ENCODE peak calls at places on chromosomes 13 and 19, in seven cellular contexts. Q is cardiac muscle cell, O is omental fat pad, E is choroid plexus epithelial cell, U is fibroblast of villous mesenchyme, C is A549, X is GM12878. S is an unnamed sample.

GRCh38 chr13:69468624-69469023 is 639.0 kb upstream of the ATXN8OS start:
- DNase-seq in E (no peak), U (no peak), X (no peak), O (no peak), Q (no peak), C (no peak), S (no peak)

GRCh38 chr13:50241479-50241878 is 226.2 kb downstream of the KCNRG start:
- DNase-seq in O (no peak), U (no peak), C (no peak), X (no peak), Q (no peak), E (peak; percentile 85), S (no peak)

GRCh38 chr13:28532226-28533048 is 37.5 kb upstream of the FLT1 start:
- DNase-seq in E (peak; percentile 23), U (peak; percentile 40), X (no peak), C (no peak), O (no peak), Q (peak; percentile 36), S (no peak)

GRCh38 chr13:25276748-25277147 is 10.5 kb downstream of the MTMR6 start:
- DNase-seq in O (no peak), U (no peak), E (peak; percentile 14), C (no peak), X (no peak), Q (no peak), S (no peak)

GRCh38 chr13:70357031-70357430 is 248.8 kb upstream of the KLHL1 start:
- DNase-seq in X (no peak), O (no peak), E (no peak), Q (no peak), U (no peak), C (no peak), S (no peak)

GRCh38 chr19:55590621-55591020 is 8.7 kb downstream of the FIZ1 start:
- DNase-seq in Q (peak; percentile 9), E (peak; percentile 25), U (no peak), C (peak; percentile 56), O (no peak), X (no peak), S (no peak)

GRCh38 chr19:54142166-54142780 is 4.7 kb downstream of the CNOT3 start:
- DNase-seq in O (no peak), X (no peak), Q (no peak), U (no peak), C (no peak), E (no peak), S (no peak)

GRCh38 chr19:1234670-1235380 is 3.0 kb downstream of the CBARP start:
- DNase-seq in C (no peak), X (no peak), U (no peak), O (no peak), E (no peak), Q (no peak), S (no peak)

GRCh38 chr19:22144394-22144793 is 52.4 kb downstream of the ZNF676 start:
- DNase-seq in E (peak; percentile 48), Q (peak; percentile 26), O (no peak), U (peak; percentile 30), C (peak; percentile 30), X (no peak), S (no peak)

GRCh38 chr13:67515895-67516294 is 285.8 kb upstream of the PCDH9 start:
- DNase-seq in X (no peak), E (peak; percentile 82), U (peak; percentile 38), O (no peak), Q (no peak), C (no peak), S (no peak)

GRCh38 chr19:55485439-55486011 is 537 bp downstream of the NAT14 start:
- DNase-seq in O (no peak), E (no peak), X (no peak), U (no peak), Q (no peak), C (no peak), S (peak; percentile 70)

GRCh38 chr19:2478324-2478755 is 2.4 kb downstream of the GADD45B start:
- DNase-seq in C (peak; percentile 74), O (peak; percentile 55), X (no peak), Q (peak; percentile 79), U (peak; percentile 83), E (peak; percentile 77), S (peak; percentile 93)

GRCh38 chr19:5229778-5230165 is 110.8 kb downstream of the PTPRS start:
- DNase-seq in O (no peak), X (no peak), Q (no peak), E (no peak), U (no peak), C (no peak), S (no peak)

GRCh38 chr13:46575321-46575721 is 22.4 kb downstream of the LRCH1 start:
- DNase-seq in U (peak; percentile 65), Q (peak; percentile 70), E (peak; percentile 60), C (no peak), X (peak; percentile 58), O (no peak), S (no peak)

GRCh38 chr13:108278466-108278865 is 8.9 kb downstream of the TNFSF13B start:
- DNase-seq in X (no peak), C (no peak), O (no peak), U (no peak), E (no peak), Q (no peak), S (no peak)

GRCh38 chr13:108276060-108276459 is 6.5 kb downstream of the TNFSF13B start:
- DNase-seq in Q (peak; percentile 45), E (peak; percentile 11), U (peak; percentile 19), X (no peak), C (no peak), O (no peak), S (peak; percentile 62)

GRCh38 chr13:108283110-108283509 is 13.6 kb downstream of the TNFSF13B start:
- DNase-seq in E (peak; percentile 26), U (peak; percentile 18), O (no peak), Q (peak; percentile 14), C (no peak), X (no peak), S (no peak)

DNA sequence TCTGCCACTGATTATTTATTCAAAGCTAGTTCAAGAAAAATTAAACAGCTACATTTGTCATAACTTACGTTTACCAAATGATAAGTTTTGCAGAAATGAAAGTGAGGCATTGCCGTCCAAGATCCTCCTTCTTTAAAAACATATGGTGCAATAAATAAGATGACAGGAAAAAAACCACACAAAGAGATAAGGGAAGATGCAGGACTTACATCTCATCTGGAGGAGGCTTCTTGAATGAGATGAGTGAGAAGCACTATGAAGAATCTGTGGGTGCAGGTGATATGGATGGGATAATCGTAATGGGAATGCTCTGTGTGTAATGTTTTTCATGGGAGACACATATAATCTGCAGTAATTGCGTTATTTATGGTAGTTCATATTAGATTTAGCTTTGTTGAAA is 12.4 kb downstream of the TNFSF13B start:
- DNase-seq in X (no peak), O (no peak), U (peak; percentile 28), Q (peak; percentile 25), C (no peak), E (peak; percentile 26), S (no peak)
- TF ChIP-seq CTCF in X (no peak), O (no peak), U (no peak), Q (no peak), C (no peak), E (no peak), S (no peak)

GRCh38 chr19:48644839-48645651 is 942 bp downstream of the CA11 start:
- DNase-seq in E (peak; percentile 90), C (peak; percentile 88), Q (peak; percentile 86), X (no peak), U (peak; percentile 72), O (peak; percentile 58), S (no peak)
- TF ChIP-seq CTCF in E (no peak), C (no peak), Q (no peak), X (no peak), U (no peak), O (no peak), S (no peak)

GRCh38 chr19:41896581-41896942 is 13.6 kb downstream of the ARHGEF1 start:
- DNase-seq in O (no peak), Q (no peak), E (no peak), X (no peak), U (no peak), C (no peak), S (no peak)

GRCh38 chr19:41897820-41898219 is 14.8 kb downstream of the ARHGEF1 start:
- DNase-seq in O (no peak), Q (no peak), E (no peak), X (no peak), C (no peak), U (no peak), S (no peak)

GRCh38 chr19:41894350-41894749 is 11.4 kb downstream of the ARHGEF1 start:
- DNase-seq in E (no peak), X (no peak), U (no peak), O (no peak), C (no peak), Q (no peak), S (no peak)

GRCh38 chr19:41897181-41897580 is 14.2 kb downstream of the ARHGEF1 start:
- DNase-seq in Q (no peak), X (no peak), E (no peak), O (no peak), U (no peak), C (no peak), S (no peak)

DNA sequence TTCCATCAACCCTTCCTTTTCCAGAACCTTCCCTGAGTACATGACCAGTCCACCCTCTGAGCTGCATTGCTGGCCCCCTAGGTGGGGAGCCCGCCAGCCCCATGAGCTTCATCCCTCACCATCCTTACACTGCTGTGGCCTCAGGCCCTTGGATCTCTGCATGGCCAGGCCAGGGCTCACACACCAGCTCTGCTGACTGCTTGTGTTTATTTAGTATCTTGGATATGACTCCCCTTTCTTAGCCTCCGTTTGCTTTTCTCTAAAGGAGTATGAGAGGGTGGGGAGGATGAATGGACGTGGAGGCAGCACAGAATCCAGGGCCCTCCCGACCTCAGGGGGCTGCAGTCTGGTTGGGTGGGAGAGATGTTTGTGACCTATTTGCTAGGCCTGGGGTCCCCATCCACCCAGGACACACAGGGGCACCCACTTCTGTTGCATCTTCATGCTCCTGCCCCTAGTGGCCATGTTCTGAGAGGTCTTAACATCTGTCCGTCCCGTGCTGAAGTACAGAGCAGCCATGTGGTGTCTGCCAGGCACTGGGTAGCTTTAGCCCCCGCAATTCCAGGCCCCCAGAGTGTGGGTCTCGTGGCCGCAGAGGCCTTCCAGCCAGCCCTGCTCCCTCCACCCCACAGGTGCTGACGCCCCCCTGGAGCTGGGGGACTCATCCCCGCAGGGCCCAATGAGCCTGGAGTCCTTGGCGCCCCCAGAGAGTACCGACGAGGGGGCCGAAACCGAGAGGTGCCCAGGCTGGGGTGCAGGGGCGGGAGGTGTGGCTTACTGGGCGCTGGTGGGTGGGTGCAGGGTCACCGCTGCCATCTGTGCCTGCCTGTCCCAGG is 13.0 kb downstream of the ARHGEF1 start:
- DNase-seq in X (no peak), E (peak; percentile 33), Q (no peak), U (no peak), O (no peak), C (peak; percentile 79), S (no peak)
- TF ChIP-seq CTCF in X (peak; percentile 37), E (peak; percentile 51), Q (peak; percentile 23), U (peak; percentile 19), O (no peak), C (peak; percentile 45), S (no peak)

DNA sequence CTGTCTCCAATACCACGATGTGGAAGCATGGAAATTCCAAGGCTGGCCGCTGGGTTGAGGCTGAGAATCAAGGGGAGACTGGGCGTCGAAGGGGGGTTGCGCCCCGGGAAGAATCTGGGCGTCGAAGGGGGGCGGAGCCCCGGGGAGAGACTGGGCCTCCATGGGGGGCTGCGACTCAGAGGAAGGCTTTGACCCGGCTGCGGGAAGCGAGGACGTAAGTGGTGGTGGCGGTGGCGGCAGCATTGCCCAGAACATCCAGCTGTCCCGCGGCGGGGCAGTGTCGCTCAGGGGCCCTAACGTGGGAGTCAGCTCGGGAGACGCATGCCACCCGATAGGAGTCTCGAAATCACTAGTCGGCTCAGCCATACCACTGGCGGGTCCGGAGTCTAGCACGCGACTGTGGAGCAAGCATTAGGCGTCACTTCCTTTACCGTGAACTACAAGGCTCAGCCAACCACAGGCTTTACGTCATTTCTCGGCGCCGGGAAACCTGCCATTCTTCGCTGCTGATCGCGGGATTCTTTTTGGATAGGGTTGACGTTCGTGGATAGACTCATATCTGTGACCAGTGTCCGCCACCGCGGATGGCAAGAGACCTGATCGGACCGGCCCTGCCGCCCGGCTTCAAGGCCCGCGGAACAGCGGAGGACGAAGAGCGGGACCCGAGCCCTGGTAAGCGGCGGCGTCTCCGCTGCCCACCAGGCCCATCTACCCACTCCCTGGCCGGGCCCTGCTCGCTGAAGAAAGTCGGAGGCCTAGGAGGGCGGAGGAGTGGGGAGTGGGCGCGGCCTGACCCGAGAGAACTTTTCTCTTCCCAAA is at the start of the genes GPALPP1 and NUFIP1:
- DNase-seq in C (peak; percentile 90), Q (peak; percentile 96), O (peak; percentile 95), E (peak; percentile 94), X (peak; percentile 64), U (peak; percentile 96), S (peak; percentile 95)
- TF ChIP-seq CTCF in C (no peak), Q (no peak), O (no peak), E (peak; percentile 8), X (no peak), U (no peak), S (no peak)

S was measured in suprapubic skin.